ENCODE peak calls at places on chromosomes 3 and 15, in seven cellular contexts. J, L, D, G, C, V and Q are unnamed samples.

GRCh38 chr3:149471991-149472390 is 2.5 kb upstream of the TM4SF4 start:
- DNase-seq in J (no peak), C (peak; percentile 37), G (no peak), L (no peak), D (no peak), V (no peak), Q (no peak)

GRCh38 chr3:99323940-99324339 is 314.5 kb upstream of the COL8A1 start:
- DNase-seq in G (no peak), D (no peak), C (no peak), L (no peak), J (no peak), V (no peak), Q (no peak)

GRCh38 chr3:51434746-51435323 is 43.8 kb downstream of the RBM15B start:
- DNase-seq in J (no peak), D (peak; percentile 48), G (peak; percentile 30), V (no peak), C (peak; percentile 36), L (peak; percentile 57), Q (no peak)

GRCh38 chr15:60844431-60845174 is 365.7 kb upstream of the ICE2 start:
- DNase-seq in V (no peak), L (no peak), D (no peak), G (no peak), J (no peak), C (no peak), Q (no peak)

GRCh38 chr3:11563749-11564148 is 80.0 kb downstream of the VGLL4 start:
- DNase-seq in J (no peak), G (no peak), D (no peak), V (no peak), L (no peak), C (no peak), Q (no peak)

GRCh38 chr3:98580774-98581365 is 12.5 kb downstream of the CPOX start:
- DNase-seq in L (no peak), D (no peak), C (no peak), V (no peak), J (no peak), G (no peak), Q (no peak)

GRCh38 chr3:60594025-60594424 is 657.2 kb downstream of the FHIT start:
- DNase-seq in C (no peak), L (no peak), J (peak; percentile 23), G (no peak), D (peak; percentile 46), V (peak; percentile 61), Q (no peak)

GRCh38 chr3:79846148-79846933 is 78.5 kb upstream of the ROBO1 start:
- DNase-seq in D (no peak), C (no peak), L (no peak), J (no peak), V (no peak), G (peak; percentile 40), Q (no peak)

GRCh38 chr3:355622-356021 is 159.1 kb downstream of the CHL1 start:
- DNase-seq in G (no peak), C (peak; percentile 25), J (peak; percentile 76), D (peak; percentile 59), V (no peak), L (no peak), Q (no peak)

GRCh38 chr3:156681003-156681402 is 6.6 kb downstream of the TIPARP start:
- DNase-seq in L (no peak), C (peak; percentile 86), J (peak; percentile 63), D (peak; percentile 89), G (peak; percentile 21), V (no peak), Q (peak; percentile 73)

GRCh38 chr3:194075802-194076460 is 60.0 kb upstream of the HES1 start:
- DNase-seq in J (no peak), C (no peak), G (no peak), L (no peak), D (peak; percentile 49), V (no peak), Q (no peak)

GRCh38 chr3:171772427-171773056 is 37.7 kb downstream of the PLD1 start:
- DNase-seq in G (peak; percentile 63), J (no peak), C (peak; percentile 60), L (peak; percentile 58), V (peak; percentile 38), D (peak; percentile 74), Q (no peak)

GRCh38 chr15:66633346-66633745 is 67.5 kb upstream of the LCTL start:
- DNase-seq in V (no peak), G (no peak), L (no peak), D (no peak), J (no peak), C (no peak), Q (no peak)

GRCh38 chr3:119279101-119279554 is 15.1 kb upstream of the ARHGAP31 start:
- DNase-seq in J (no peak), D (no peak), L (no peak), C (no peak), G (no peak), V (no peak), Q (no peak)

DNA sequence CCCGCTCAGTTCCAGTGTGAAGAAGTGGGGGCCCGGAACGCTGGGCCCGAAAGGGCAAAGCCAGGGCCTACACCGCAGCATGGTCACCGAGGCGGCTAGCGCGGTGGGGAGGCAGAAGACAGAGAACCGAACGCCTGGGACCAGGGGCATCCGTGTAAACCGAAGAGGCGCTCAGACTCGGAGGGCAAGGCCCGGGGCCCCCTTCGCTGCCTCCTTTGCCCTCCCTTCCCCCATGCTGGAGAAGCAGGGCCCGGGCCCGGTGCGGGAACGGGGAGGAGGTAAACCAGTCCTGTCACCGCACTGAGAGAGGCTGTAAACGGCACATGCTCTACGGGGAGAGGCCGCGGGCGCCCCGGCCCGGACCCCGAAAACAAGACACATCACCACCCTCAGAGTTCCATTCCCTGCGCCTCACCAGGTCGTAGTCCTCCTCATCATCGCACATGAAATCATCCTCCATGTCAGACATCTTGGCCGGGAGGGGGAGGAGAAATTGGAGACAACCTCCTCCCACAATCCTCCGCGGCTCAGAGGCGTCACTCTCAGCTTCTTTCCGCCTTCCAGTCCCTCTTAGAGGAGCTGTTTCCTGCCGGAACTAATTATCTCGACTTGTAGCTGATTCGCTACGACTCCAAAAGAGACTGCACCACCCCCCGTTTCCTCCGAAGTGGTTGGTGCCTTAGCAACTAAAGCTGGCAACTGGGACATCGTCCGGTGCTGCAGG is at the start of gene COPS2:
- DNase-seq in J (peak; percentile 97), D (peak; percentile 99), L (peak; percentile 88), G (peak; percentile 91), V (peak; percentile 91), C (peak; percentile 99), Q (peak; percentile 97)
- TF ChIP-seq CTCF in J (no peak), D (no peak), L (no peak), G (no peak), V (no peak), C (no peak), Q (no peak)

GRCh38 chr3:113535898-113536297 is 3.5 kb downstream of the SIDT1 start:
- DNase-seq in L (no peak), J (no peak), D (no peak), G (no peak), C (no peak), V (no peak), Q (no peak)

GRCh38 chr3:113532698-113533533 is 561 bp downstream of the SIDT1 start:
- DNase-seq in C (no peak), J (no peak), G (peak; percentile 45), D (peak; percentile 3), V (peak; percentile 29), L (peak; percentile 50), Q (no peak)

GRCh38 chr3:113534365-113534764 is 2.0 kb downstream of the SIDT1 start:
- DNase-seq in C (no peak), V (no peak), D (no peak), L (no peak), J (no peak), G (no peak), Q (no peak)

GRCh38 chr3:113533534-113533892 is 1.2 kb downstream of the SIDT1 start:
- DNase-seq in G (no peak), D (no peak), J (no peak), V (no peak), L (peak; percentile 43), C (no peak), Q (no peak)

GRCh38 chr3:113531826-113532697 is at the start of gene SIDT1:
- DNase-seq in D (peak; percentile 13), G (peak; percentile 26), J (no peak), V (no peak), C (no peak), L (peak; percentile 78), Q (no peak)
- TF ChIP-seq CTCF in D (peak; percentile 13), G (no peak), J (peak; percentile 24), V (no peak), C (no peak), L (peak; percentile 26), Q (no peak)

GRCh38 chr3:107562979-107563531 is 40.3 kb downstream of the BBX start:
- DNase-seq in V (no peak), D (no peak), J (no peak), G (no peak), C (no peak), L (no peak), Q (no peak)
- TF ChIP-seq CTCF in V (no peak), D (no peak), J (no peak), G (no peak), C (no peak), L (no peak), Q (no peak)

DNA sequence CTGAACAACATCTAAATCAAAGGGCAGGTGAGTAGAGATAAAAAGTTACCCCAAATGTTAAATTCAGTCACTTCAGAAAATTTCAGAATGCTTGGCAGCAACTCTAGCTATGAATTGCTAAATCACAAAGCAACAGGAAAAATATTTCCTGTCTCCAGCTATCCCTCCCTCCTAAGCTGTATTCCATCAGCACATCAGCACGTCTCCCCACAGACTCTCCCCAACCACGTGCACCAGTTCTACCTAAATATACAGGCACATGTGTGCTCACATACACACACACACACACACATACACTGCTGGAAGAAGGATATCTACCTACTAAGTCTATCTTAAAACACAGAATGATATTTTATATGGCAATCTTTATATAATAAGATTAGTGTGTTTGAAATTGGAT is 177.1 kb upstream of the ARHGEF26 start:
- DNase-seq in L (no peak), G (no peak), V (no peak), C (no peak), J (no peak), D (no peak), Q (no peak)
- TF ChIP-seq CTCF in L (no peak), G (no peak), V (no peak), C (no peak), J (no peak), D (no peak), Q (no peak)